ENCODE peak calls at places on chromosomes 16 and 17, in eight cellular contexts. G is lung, O is BJ, E is esophagus squamous epithelium, W is IMR-90, U is astrocyte of the spinal cord, M is cardiac muscle cell, B is endothelial cell of umbilical vein. P is an unnamed sample.

GRCh38 chr17:726331-726919 is 6.0 kb upstream of the TLCD3A start:
- DNase-seq in G (no peak), O (no peak), E (no peak), W (no peak), U (no peak), M (no peak), B (no peak), P (no peak)

GRCh38 chr17:69141802-69142472 is at the start of gene ABCA6:
- DNase-seq in G (no peak), O (peak; percentile 20), E (no peak), W (no peak), U (peak; percentile 35), M (peak; percentile 93), B (peak; percentile 91), P (peak; percentile 93)

GRCh38 chr17:42049834-42050359 is 504 bp downstream of the C17orf113 start:
- DNase-seq in G (no peak), O (no peak), E (no peak), W (no peak), U (no peak), M (no peak), B (no peak), P (no peak)

GRCh38 chr17:17836818-17837379 is at the start of gene SREBF1:
- DNase-seq in G (no peak), O (no peak), E (no peak), W (peak; percentile 37), U (peak; percentile 58), M (peak; percentile 58), B (peak; percentile 63), P (peak; percentile 54)

GRCh38 chr17:27621557-27621956 is 9.4 kb upstream of the LGALS9 start:
- DNase-seq in G (no peak), O (no peak), E (no peak), W (no peak), U (no peak), M (no peak), B (no peak), P (no peak)

GRCh38 chr16:17271687-17272086 is 199.1 kb downstream of the XYLT1 start:
- DNase-seq in G (no peak), O (no peak), E (no peak), W (peak; percentile 8), U (peak; percentile 24), M (peak; percentile 8), B (no peak), P (no peak)

GRCh38 chr17:74924250-74924948 is at the start of gene OTOP2:
- DNase-seq in G (peak; percentile 44), O (no peak), E (no peak), W (no peak), U (no peak), M (no peak), B (no peak), P (no peak)

GRCh38 chr16:6377956-6378355 is 954.7 kb upstream of the RBFOX1 start:
- DNase-seq in G (no peak), O (no peak), E (no peak), W (no peak), U (no peak), M (no peak), B (no peak), P (no peak)

GRCh38 chr17:46950997-46951621 is 27.9 kb downstream of the RPRML start:
- DNase-seq in G (no peak), O (no peak), E (no peak), W (no peak), U (no peak), M (peak; percentile 8), B (no peak), P (no peak)

GRCh38 chr16:48487287-48487686 is 102.1 kb upstream of the SIAH1 start:
- DNase-seq in G (no peak), O (no peak), E (no peak), W (peak; percentile 33), U (no peak), M (peak; percentile 43), B (no peak), P (no peak)

GRCh38 chr16:22948058-22948602 is 134.2 kb downstream of the HS3ST2 start:
- DNase-seq in G (no peak), O (no peak), E (no peak), W (no peak), U (no peak), M (peak; percentile 1), B (no peak), P (no peak)

GRCh38 chr16:3274490-3274889 is 8.8 kb upstream of the ZNF263 start:
- DNase-seq in G (no peak), O (no peak), E (no peak), W (peak; percentile 30), U (peak; percentile 20), M (no peak), B (no peak), P (peak; percentile 9)

GRCh38 chr17:28533091-28533670 is 19.2 kb downstream of the UNC119 start:
- DNase-seq in G (no peak), O (no peak), E (no peak), W (no peak), U (no peak), M (no peak), B (no peak), P (no peak)

GRCh38 chr16:74999683-75000480 is 1.1 kb downstream of the ZNRF1 start:
- DNase-seq in G (peak; percentile 49), O (no peak), E (no peak), W (no peak), U (peak; percentile 18), M (peak; percentile 40), B (peak; percentile 52), P (peak; percentile 42)

GRCh38 chr17:83119987-83120864 is 40.8 kb downstream of the METRNL start:
- DNase-seq in G (no peak), O (no peak), E (no peak), W (no peak), U (no peak), M (no peak), B (no peak), P (no peak)

GRCh38 chr17:43803758-43804157 is 23.5 kb downstream of the CFAP97D1 start:
- DNase-seq in G (no peak), O (no peak), E (no peak), W (peak; percentile 14), U (peak; percentile 10), M (no peak), B (peak; percentile 48), P (no peak)

GRCh38 chr17:79960788-79961522 is 74.7 kb downstream of the TBC1D16 start:
- DNase-seq in G (no peak), O (no peak), E (no peak), W (peak; percentile 26), U (no peak), M (peak; percentile 17), B (peak; percentile 85), P (peak; percentile 74)

GRCh38 chr17:4554441-4554996 is 665 bp downstream of the MYBBP1A start:
- DNase-seq in G (no peak), O (no peak), E (no peak), W (no peak), U (no peak), M (no peak), B (no peak), P (no peak)

GRCh38 chr17:4696432-4696796 is 7.5 kb downstream of the PELP1 start:
- DNase-seq in G (no peak), O (no peak), E (no peak), W (no peak), U (no peak), M (no peak), B (no peak), P (no peak)

GRCh38 chr16:87555647-87556046 is 46.7 kb upstream of the JPH3 start:
- DNase-seq in G (no peak), O (no peak), E (no peak), W (no peak), U (no peak), M (no peak), B (no peak), P (no peak)

GRCh38 chr16:75494696-75495601 is at the start of gene CHST6:
- DNase-seq in G (no peak), O (no peak), E (no peak), W (no peak), U (peak; percentile 22), M (peak; percentile 60), B (peak; percentile 27), P (peak; percentile 43)

GRCh38 chr17:50560931-50561750 is 626 bp downstream of the CACNA1G start:
- DNase-seq in G (no peak), O (no peak), E (no peak), W (no peak), U (no peak), M (no peak), B (no peak), P (no peak)

GRCh38 chr17:50561796-50562195 is 1.3 kb downstream of the CACNA1G start:
- DNase-seq in G (no peak), O (no peak), E (no peak), W (no peak), U (no peak), M (no peak), B (no peak), P (no peak)

GRCh38 chr17:50558955-50559614 is 1.4 kb upstream of the CACNA1G start:
- DNase-seq in G (no peak), O (no peak), E (no peak), W (no peak), U (no peak), M (no peak), B (no peak), P (no peak)

GRCh38 chr17:50559674-50560184 is 786 bp upstream of the CACNA1G start:
- DNase-seq in G (no peak), O (no peak), E (no peak), W (peak; percentile 5), U (no peak), M (peak; percentile 69), B (peak; percentile 21), P (peak; percentile 55)

GRCh38 chr17:50560185-50560824 is at the start of gene CACNA1G:
- DNase-seq in G (peak; percentile 82), O (peak; percentile 25), E (no peak), W (peak; percentile 70), U (peak; percentile 76), M (peak; percentile 92), B (peak; percentile 70), P (peak; percentile 88)
- H3K4me3 ChIP-seq in G (no peak within 1 kb of the TSS), O (peak within 1 kb of the TSS; percentile 37), E (peak within 1 kb of the TSS; percentile 46), W (peak within 1 kb of the TSS; percentile 19), U (peak within 1 kb of the TSS; percentile 35), M (peak within 1 kb of the TSS; percentile 64), B (no peak within 1 kb of the TSS), P (peak within 1 kb of the TSS; percentile 42)

GRCh38 chr17:39665642-39666221 is 583 bp downstream of the TCAP start:
- DNase-seq in G (no peak), O (no peak), E (no peak), W (no peak), U (no peak), M (no peak), B (no peak), P (no peak)
- TF ChIP-seq CTCF in G (no peak), O (no peak), E (no peak), W (no peak), U (no peak), M (no peak), B (no peak), P (no peak)

DNA sequence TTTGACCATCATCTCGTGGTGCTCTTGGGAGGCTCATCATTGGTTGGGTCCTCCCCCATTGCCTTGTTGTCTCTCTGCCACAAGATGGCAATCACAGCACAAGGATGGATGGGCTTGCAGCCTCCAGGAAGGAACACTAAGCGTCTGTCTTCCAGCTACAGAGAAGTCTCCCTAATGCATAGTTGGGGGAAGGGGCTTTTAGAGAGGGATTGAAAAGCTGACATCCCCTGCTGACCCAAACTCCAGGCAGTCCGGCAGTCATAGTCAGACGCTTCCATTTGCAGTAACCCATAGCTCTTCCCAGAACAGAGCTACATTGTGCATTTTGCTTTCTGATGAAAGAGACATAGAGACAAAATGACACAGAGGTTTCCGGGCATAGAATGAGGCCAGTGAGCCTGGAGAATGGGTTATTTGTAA is 111.4 kb downstream of the UTP18 start:
- DNase-seq in G (no peak), O (no peak), E (no peak), W (peak; percentile 50), U (peak; percentile 49), M (peak; percentile 70), B (peak; percentile 51), P (peak; percentile 56)
- H3K4me3 ChIP-seq in G (no peak overlapping the region), O (no peak overlapping the region), E (no peak overlapping the region), W (no peak overlapping the region), U (no peak overlapping the region), M (no peak overlapping the region), B (no peak overlapping the region), P (no peak overlapping the region)

GRCh38 chr16:85471469-85472431 is 141.4 kb upstream of the GSE1 start:
- DNase-seq in G (peak; percentile 56), O (no peak), E (no peak), W (no peak), U (no peak), M (peak; percentile 39), B (no peak), P (no peak)
- TF ChIP-seq CTCF in G (no peak), O (no peak), E (no peak), W (no peak), U (peak; percentile 4), M (peak; percentile 17), B (no peak), P (no peak)